ENCODE peak calls at places on chromosomes 12 and 14, in ten cellular contexts. One of them, this sample, is unnamed.

GRCh38 chr12:49335955-49336644 is 888 bp downstream of the C1QL4 start:
- DNase-seq in neural crest cell: no peak
- DNase-seq in A549: no peak
- DNase-seq in brain microvascular endothelial cell: no peak
- DNase-seq in HFF-Myc: no peak
- DNase-seq in Caco-2: no peak
- DNase-seq in AG09319: no peak
- DNase-seq in upper lobe of right lung: no peak
- DNase-seq in pancreas: no peak
- DNase-seq in HFFc6: no peak
- DNase-seq in this sample: no peak

GRCh38 chr12:74365178-74365964 is 172.3 kb upstream of the ATXN7L3B start:
- DNase-seq in AG09319: peak
- DNase-seq in neural crest cell: peak
- DNase-seq in pancreas: no peak
- DNase-seq in HFF-Myc: no peak
- DNase-seq in upper lobe of right lung: no peak
- DNase-seq in Caco-2: peak
- DNase-seq in brain microvascular endothelial cell: peak
- DNase-seq in A549: no peak
- DNase-seq in HFFc6: peak
- DNase-seq in this sample: peak

GRCh38 chr12:4794503-4794902 is 74.3 kb downstream of the GALNT8 start:
- DNase-seq in A549: no peak
- DNase-seq in Caco-2: no peak
- DNase-seq in neural crest cell: no peak
- DNase-seq in HFF-Myc: no peak
- DNase-seq in HFFc6: no peak
- DNase-seq in pancreas: no peak
- DNase-seq in AG09319: no peak
- DNase-seq in upper lobe of right lung: no peak
- DNase-seq in brain microvascular endothelial cell: no peak
- DNase-seq in this sample: no peak

GRCh38 chr14:98994571-98994970 is 277.4 kb downstream of the BCL11B start:
- DNase-seq in HFF-Myc: no peak
- DNase-seq in brain microvascular endothelial cell: no peak
- DNase-seq in HFFc6: no peak
- DNase-seq in pancreas: no peak
- DNase-seq in Caco-2: no peak
- DNase-seq in AG09319: no peak
- DNase-seq in neural crest cell: no peak
- DNase-seq in upper lobe of right lung: no peak
- DNase-seq in A549: no peak
- DNase-seq in this sample: no peak

GRCh38 chr12:112473056-112473455 is 54.3 kb downstream of the PTPN11 start:
- DNase-seq in HFFc6: no peak
- DNase-seq in Caco-2: no peak
- DNase-seq in AG09319: no peak
- DNase-seq in A549: peak
- DNase-seq in HFF-Myc: no peak
- DNase-seq in neural crest cell: no peak
- DNase-seq in upper lobe of right lung: no peak
- DNase-seq in brain microvascular endothelial cell: no peak
- DNase-seq in pancreas: no peak
- DNase-seq in this sample: peak

GRCh38 chr12:123120452-123121166 is 30.3 kb downstream of the PITPNM2 start:
- DNase-seq in HFF-Myc: no peak
- DNase-seq in Caco-2: no peak
- DNase-seq in pancreas: no peak
- DNase-seq in A549: no peak
- DNase-seq in HFFc6: no peak
- DNase-seq in brain microvascular endothelial cell: no peak
- DNase-seq in AG09319: no peak
- DNase-seq in upper lobe of right lung: no peak
- DNase-seq in neural crest cell: no peak
- DNase-seq in this sample: no peak

GRCh38 chr14:50773632-50774541 is 57.1 kb downstream of the NIN start:
- DNase-seq in upper lobe of right lung: no peak
- DNase-seq in pancreas: peak
- DNase-seq in neural crest cell: peak
- DNase-seq in Caco-2: peak
- DNase-seq in brain microvascular endothelial cell: peak
- DNase-seq in AG09319: no peak
- DNase-seq in A549: peak
- DNase-seq in HFFc6: no peak
- DNase-seq in HFF-Myc: peak
- DNase-seq in this sample: peak

GRCh38 chr14:42079911-42080310 is 473.2 kb downstream of the LRFN5 start:
- DNase-seq in neural crest cell: no peak
- DNase-seq in HFF-Myc: no peak
- DNase-seq in A549: no peak
- DNase-seq in pancreas: no peak
- DNase-seq in upper lobe of right lung: no peak
- DNase-seq in AG09319: no peak
- DNase-seq in brain microvascular endothelial cell: no peak
- DNase-seq in Caco-2: no peak
- DNase-seq in HFFc6: no peak
- DNase-seq in this sample: no peak

GRCh38 chr12:126036348-126036747 is 971.1 kb downstream of the AACS start:
- DNase-seq in neural crest cell: no peak
- DNase-seq in Caco-2: no peak
- DNase-seq in upper lobe of right lung: no peak
- DNase-seq in HFF-Myc: no peak
- DNase-seq in A549: no peak
- DNase-seq in brain microvascular endothelial cell: no peak
- DNase-seq in pancreas: no peak
- DNase-seq in AG09319: no peak
- DNase-seq in HFFc6: no peak
- DNase-seq in this sample: no peak

GRCh38 chr12:102917026-102917787 is at the start of gene PAH:
- DNase-seq in A549: no peak
- DNase-seq in neural crest cell: no peak
- DNase-seq in pancreas: peak
- DNase-seq in Caco-2: peak
- DNase-seq in upper lobe of right lung: peak
- DNase-seq in brain microvascular endothelial cell: no peak
- DNase-seq in AG09319: no peak
- DNase-seq in HFF-Myc: no peak
- DNase-seq in HFFc6: no peak
- DNase-seq in this sample: peak
- TF ChIP-seq CTCF in A549: no peak
- TF ChIP-seq CTCF in neural crest cell: peak
- TF ChIP-seq CTCF in pancreas: no peak
- TF ChIP-seq CTCF in Caco-2: peak
- TF ChIP-seq CTCF in upper lobe of right lung: no peak
- TF ChIP-seq CTCF in brain microvascular endothelial cell: no peak
- TF ChIP-seq CTCF in AG09319: no peak
- TF ChIP-seq CTCF in HFF-Myc: no peak
- TF ChIP-seq CTCF in HFFc6: no peak
- TF ChIP-seq CTCF in this sample: no peak

DNA sequence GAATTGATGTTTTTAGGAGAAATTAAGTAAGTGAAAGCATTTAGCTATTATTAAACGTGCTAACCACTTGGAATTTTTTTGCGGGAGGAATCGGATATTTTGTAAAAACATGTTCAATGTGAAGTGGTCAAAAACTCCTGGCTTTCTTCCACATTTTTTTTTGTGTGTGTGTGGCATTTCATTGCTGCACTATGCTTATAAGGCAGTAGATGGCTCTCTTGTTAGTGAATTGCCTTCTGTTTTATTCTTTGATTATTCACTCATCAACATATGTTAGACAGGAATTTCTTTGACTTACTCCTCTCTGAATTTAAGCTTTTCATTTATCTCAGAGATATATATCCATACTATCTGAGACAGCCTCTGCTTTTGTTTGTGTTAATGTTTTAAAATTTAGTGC is 71.3 kb downstream of the DERA start:
- DNase-seq in pancreas: no peak
- DNase-seq in neural crest cell: no peak
- DNase-seq in HFFc6: peak
- DNase-seq in Caco-2: no peak
- DNase-seq in brain microvascular endothelial cell: peak
- DNase-seq in upper lobe of right lung: no peak
- DNase-seq in HFF-Myc: no peak
- DNase-seq in A549: peak
- DNase-seq in AG09319: no peak
- DNase-seq in this sample: no peak
- TF ChIP-seq CTCF in pancreas: no peak
- TF ChIP-seq CTCF in neural crest cell: peak
- TF ChIP-seq CTCF in HFFc6: peak
- TF ChIP-seq CTCF in Caco-2: peak
- TF ChIP-seq CTCF in brain microvascular endothelial cell: peak
- TF ChIP-seq CTCF in upper lobe of right lung: peak
- TF ChIP-seq CTCF in HFF-Myc: peak
- TF ChIP-seq CTCF in A549: no peak
- TF ChIP-seq CTCF in AG09319: peak
- TF ChIP-seq CTCF in this sample: no peak

GRCh38 chr14:21066882-21067502 is 3.1 kb upstream of the ARHGEF40 start:
- DNase-seq in AG09319: no peak
- DNase-seq in HFF-Myc: no peak
- DNase-seq in upper lobe of right lung: no peak
- DNase-seq in A549: peak
- DNase-seq in brain microvascular endothelial cell: no peak
- DNase-seq in HFFc6: no peak
- DNase-seq in neural crest cell: no peak
- DNase-seq in Caco-2: peak
- DNase-seq in pancreas: no peak
- DNase-seq in this sample: no peak
- TF ChIP-seq CTCF in AG09319: peak
- TF ChIP-seq CTCF in HFF-Myc: no peak
- TF ChIP-seq CTCF in upper lobe of right lung: no peak
- TF ChIP-seq CTCF in A549: peak
- TF ChIP-seq CTCF in brain microvascular endothelial cell: peak
- TF ChIP-seq CTCF in HFFc6: peak
- TF ChIP-seq CTCF in neural crest cell: peak
- TF ChIP-seq CTCF in Caco-2: peak
- TF ChIP-seq CTCF in pancreas: no peak
- TF ChIP-seq CTCF in this sample: no peak

GRCh38 chr12:132561784-132562156 is 48.6 kb downstream of the LRCOL1 start:
- DNase-seq in HFF-Myc: no peak
- DNase-seq in neural crest cell: peak
- DNase-seq in pancreas: no peak
- DNase-seq in A549: peak
- DNase-seq in Caco-2: peak
- DNase-seq in upper lobe of right lung: no peak
- DNase-seq in brain microvascular endothelial cell: no peak
- DNase-seq in AG09319: no peak
- DNase-seq in HFFc6: no peak
- DNase-seq in this sample: peak
- TF ChIP-seq CTCF in HFF-Myc: peak
- TF ChIP-seq CTCF in neural crest cell: no peak
- TF ChIP-seq CTCF in pancreas: no peak
- TF ChIP-seq CTCF in A549: peak
- TF ChIP-seq CTCF in Caco-2: peak
- TF ChIP-seq CTCF in upper lobe of right lung: no peak
- TF ChIP-seq CTCF in brain microvascular endothelial cell: peak
- TF ChIP-seq CTCF in AG09319: peak
- TF ChIP-seq CTCF in HFFc6: no peak
- TF ChIP-seq CTCF in this sample: peak

GRCh38 chr14:44854114-44854513 is 107.6 kb downstream of the KLHL28 start:
- DNase-seq in HFF-Myc: no peak
- DNase-seq in Caco-2: no peak
- DNase-seq in AG09319: no peak
- DNase-seq in HFFc6: no peak
- DNase-seq in A549: no peak
- DNase-seq in pancreas: no peak
- DNase-seq in neural crest cell: no peak
- DNase-seq in brain microvascular endothelial cell: no peak
- DNase-seq in upper lobe of right lung: no peak
- DNase-seq in this sample: no peak
- TF ChIP-seq CTCF in HFF-Myc: no peak
- TF ChIP-seq CTCF in Caco-2: no peak
- TF ChIP-seq CTCF in AG09319: no peak
- TF ChIP-seq CTCF in HFFc6: no peak
- TF ChIP-seq CTCF in A549: no peak
- TF ChIP-seq CTCF in pancreas: no peak
- TF ChIP-seq CTCF in neural crest cell: no peak
- TF ChIP-seq CTCF in brain microvascular endothelial cell: no peak
- TF ChIP-seq CTCF in upper lobe of right lung: no peak
- TF ChIP-seq CTCF in this sample: no peak

GRCh38 chr12:60333461-60333860 is 737.6 kb downstream of the SLC16A7 start:
- DNase-seq in HFFc6: no peak
- DNase-seq in AG09319: no peak
- DNase-seq in HFF-Myc: no peak
- DNase-seq in Caco-2: no peak
- DNase-seq in pancreas: no peak
- DNase-seq in neural crest cell: no peak
- DNase-seq in A549: no peak
- DNase-seq in brain microvascular endothelial cell: peak
- DNase-seq in upper lobe of right lung: no peak
- DNase-seq in this sample: no peak
- TF ChIP-seq CTCF in HFFc6: no peak
- TF ChIP-seq CTCF in AG09319: no peak
- TF ChIP-seq CTCF in HFF-Myc: no peak
- TF ChIP-seq CTCF in Caco-2: no peak
- TF ChIP-seq CTCF in pancreas: no peak
- TF ChIP-seq CTCF in neural crest cell: no peak
- TF ChIP-seq CTCF in A549: no peak
- TF ChIP-seq CTCF in brain microvascular endothelial cell: no peak
- TF ChIP-seq CTCF in upper lobe of right lung: no peak
- TF ChIP-seq CTCF in this sample: no peak

DNA sequence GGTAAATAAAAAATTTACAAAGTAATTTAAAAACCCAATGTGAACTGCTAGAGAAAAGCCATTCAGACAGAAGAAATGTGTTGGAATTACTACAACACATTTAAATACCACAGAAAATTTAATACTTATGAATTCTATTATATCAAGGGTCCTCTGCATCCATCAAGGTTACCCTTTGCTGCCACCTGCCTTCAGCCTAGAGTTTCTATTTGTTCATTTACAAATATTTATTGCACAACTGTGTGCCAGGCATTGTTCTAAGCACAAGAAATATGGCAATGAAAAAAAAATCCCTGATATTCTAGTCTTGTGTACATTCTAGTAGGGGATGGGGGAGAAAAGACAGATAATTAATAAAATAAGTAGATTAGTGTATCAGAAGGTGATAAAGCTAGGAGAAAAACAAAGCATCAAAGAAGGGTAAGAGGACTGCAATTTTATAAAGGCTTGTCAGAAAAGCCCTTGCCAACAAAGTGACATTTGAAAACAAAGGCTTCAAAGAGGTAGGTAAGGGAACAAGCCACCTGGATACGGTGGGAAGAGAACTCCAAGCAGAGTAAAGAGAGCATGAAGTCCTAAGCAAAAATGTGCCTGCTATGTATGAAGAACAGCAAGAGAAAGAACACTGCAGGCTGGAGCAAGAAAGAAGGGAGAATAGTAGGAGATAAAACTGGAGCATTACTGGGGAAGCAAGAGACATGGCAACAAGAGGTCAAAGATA is 59.1 kb upstream of the SLC6A13 start:
- DNase-seq in AG09319: no peak
- DNase-seq in Caco-2: peak
- DNase-seq in upper lobe of right lung: no peak
- DNase-seq in brain microvascular endothelial cell: no peak
- DNase-seq in pancreas: no peak
- DNase-seq in HFF-Myc: no peak
- DNase-seq in neural crest cell: no peak
- DNase-seq in HFFc6: no peak
- DNase-seq in A549: no peak
- DNase-seq in this sample: peak
- TF ChIP-seq CTCF in AG09319: no peak
- TF ChIP-seq CTCF in Caco-2: peak
- TF ChIP-seq CTCF in upper lobe of right lung: no peak
- TF ChIP-seq CTCF in brain microvascular endothelial cell: peak
- TF ChIP-seq CTCF in pancreas: no peak
- TF ChIP-seq CTCF in HFF-Myc: no peak
- TF ChIP-seq CTCF in neural crest cell: peak
- TF ChIP-seq CTCF in HFFc6: peak
- TF ChIP-seq CTCF in A549: peak
- TF ChIP-seq CTCF in this sample: no peak

This sample was measured in Calu3.